ENCODE peak calls at places on chromosome 4, in eight cellular contexts. S is WERI-Rb-1, V is kidney, A is fibroblast of lung, P is WTC11, E is progenitor cell of endocrine pancreas, F is neural progenitor cell, K is A673. D is an unnamed sample.

GRCh38 chr4:3449047-3449573 is 7.3 kb downstream of the HGFAC start:
- DNase-seq in S (no peak), V (peak), A (no peak), P (no peak), E (no peak), F (no peak), K (no peak), D (no peak)

GRCh38 chr4:54090804-54091623 is 8.9 kb upstream of the GSX2 start:
- DNase-seq in S (no peak), V (peak), A (no peak), P (no peak), E (no peak), F (peak), K (no peak), D (no peak)

GRCh38 chr4:113292371-113293042 is 243.1 kb downstream of the ANK2 start:
- DNase-seq in S (peak), V (peak), A (peak), P (peak), E (no peak), F (peak), K (no peak), D (no peak)

GRCh38 chr4:181939199-181939945 is 303.8 kb upstream of the TENM3 start:
- DNase-seq in S (no peak), V (no peak), A (peak), P (no peak), E (no peak), F (peak), K (no peak), D (no peak)

GRCh38 chr4:83851261-83852084 is 315.6 kb downstream of the GPAT3 start:
- DNase-seq in S (no peak), V (no peak), A (no peak), P (peak), E (no peak), F (no peak), K (no peak), D (no peak)

GRCh38 chr4:165394275-165394674 is 15.5 kb downstream of the CPE start:
- DNase-seq in S (no peak), V (no peak), A (peak), P (no peak), E (no peak), F (no peak), K (no peak), D (no peak)

GRCh38 chr4:128635141-128635911 is 174.2 kb upstream of the JADE1 start:
- DNase-seq in S (no peak), V (no peak), A (peak), P (no peak), E (peak), F (peak), K (no peak), D (no peak)

GRCh38 chr4:149549911-149550310 is 265.7 kb downstream of the IQCM start:
- DNase-seq in S (peak), V (no peak), A (peak), P (peak), E (no peak), F (peak), K (peak), D (no peak)

GRCh38 chr4:15711762-15712161 is 8.9 kb downstream of the BST1 start:
- DNase-seq in S (no peak), V (no peak), A (no peak), P (no peak), E (no peak), F (no peak), K (no peak), D (no peak)
- TF ChIP-seq CTCF in S (no peak), V (no peak), A (no peak), P (no peak), E (no peak), F (no peak), K (no peak), D (no peak)

GRCh38 chr4:154314248-154314647 is 177.4 kb downstream of the DCHS2 start:
- DNase-seq in S (no peak), V (no peak), A (peak), P (no peak), E (no peak), F (peak), K (peak), D (peak)
- TF ChIP-seq CTCF in S (no peak), V (no peak), A (peak), P (no peak), E (peak), F (peak), K (peak), D (peak)

DNA sequence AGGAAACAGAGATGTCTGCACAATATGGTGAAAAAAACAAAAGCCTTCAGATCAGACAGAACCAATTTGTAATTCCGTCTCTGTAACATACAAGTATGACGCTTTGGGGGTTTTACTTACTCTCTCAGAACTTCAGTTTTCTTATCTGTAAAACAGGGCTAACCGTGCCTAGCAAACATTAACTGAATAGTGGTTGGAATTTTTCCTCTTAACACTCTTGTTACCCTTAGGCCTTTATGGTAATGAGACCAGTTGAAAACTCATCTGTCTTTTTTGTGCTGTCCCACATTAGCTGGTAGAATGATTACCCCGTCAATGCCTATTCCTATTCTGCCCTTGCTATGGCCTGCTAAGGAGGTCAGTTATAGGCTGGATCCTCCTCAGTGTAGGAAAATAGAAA is 4.5 kb upstream of the MYOZ2 start:
- DNase-seq in S (no peak), V (no peak), A (no peak), P (no peak), E (no peak), F (no peak), K (no peak), D (no peak)
- TF ChIP-seq CTCF in S (no peak), V (no peak), A (no peak), P (no peak), E (no peak), F (no peak), K (no peak), D (no peak)

DNA sequence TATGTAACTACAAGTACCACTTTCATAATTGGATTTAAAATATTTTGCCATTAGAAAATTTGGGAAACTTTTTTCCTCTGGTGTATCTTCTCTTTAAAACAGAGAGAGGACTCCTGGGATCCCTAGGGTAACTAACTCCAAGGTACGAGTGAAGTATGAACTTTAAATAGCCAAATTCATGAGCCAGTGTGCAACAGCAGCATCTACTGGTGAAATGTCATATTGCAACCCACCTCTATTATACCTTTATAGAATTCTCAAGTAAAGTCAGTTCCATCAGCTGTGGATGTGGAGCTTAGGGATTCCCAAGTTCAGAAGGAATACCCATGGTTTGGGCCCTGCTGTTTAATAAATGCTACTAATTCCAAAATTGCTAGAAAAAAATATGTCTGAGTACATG is 282.7 kb upstream of the TAPT1 start:
- DNase-seq in S (peak), V (no peak), A (no peak), P (no peak), E (no peak), F (no peak), K (peak), D (no peak)
- TF ChIP-seq CTCF in S (peak), V (no peak), A (peak), P (peak), E (peak), F (peak), K (peak), D (peak)

GRCh38 chr4:153785830-153786721 is 2.8 kb downstream of the SFRP2 start:
- DNase-seq in S (no peak), V (no peak), A (peak), P (no peak), E (no peak), F (peak), K (peak), D (no peak)
- TF ChIP-seq CTCF in S (peak), V (no peak), A (peak), P (no peak), E (peak), F (peak), K (peak), D (peak)

D was measured in AG09319.